ENCODE peak calls at places on chromosomes 1 and 21, in ten cellular contexts. J, M, Z, V, A, D, N, U, B and L are unnamed samples.

GRCh38 chr1:208105756-208106155 is 138.4 kb downstream of the PLXNA2 start:
- DNase-seq in J (no peak), M (no peak), Z (no peak), V (no peak), A (no peak), D (no peak), N (no peak), U (no peak), B (no peak), L (no peak)

GRCh38 chr1:43531906-43532584 is 1.4 kb downstream of the PTPRF start:
- DNase-seq in J (no peak), M (no peak), Z (no peak), V (peak), A (no peak), D (no peak), N (no peak), U (no peak), B (no peak), L (no peak)

GRCh38 chr1:183227963-183228649 is 42.0 kb downstream of the LAMC2 start:
- DNase-seq in J (peak), M (no peak), Z (no peak), V (no peak), A (peak), D (no peak), N (peak), U (peak), B (peak), L (peak)

GRCh38 chr1:224534731-224535130 is 81.4 kb upstream of the CNIH3 start:
- DNase-seq in J (no peak), M (no peak), Z (no peak), V (no peak), A (no peak), D (no peak), N (peak), U (no peak), B (no peak), L (no peak)

GRCh38 chr21:32173106-32173755 is 105.6 kb downstream of the MIS18A start:
- DNase-seq in J (no peak), M (no peak), Z (no peak), V (no peak), A (no peak), D (no peak), N (no peak), U (no peak), B (no peak), L (no peak)

GRCh38 chr1:63813829-63814277 is 40.0 kb downstream of the ROR1 start:
- DNase-seq in J (no peak), M (peak), Z (no peak), V (no peak), A (no peak), D (no peak), N (no peak), U (no peak), B (peak), L (no peak)

GRCh38 chr1:32622806-32623694 is 27.3 kb downstream of the ZBTB8OS start:
- DNase-seq in J (no peak), M (no peak), Z (no peak), V (no peak), A (no peak), D (no peak), N (no peak), U (no peak), B (no peak), L (no peak)

GRCh38 chr1:43452789-43453441 is 816 bp downstream of the HYI start:
- DNase-seq in J (peak), M (peak), Z (peak), V (no peak), A (peak), D (no peak), N (peak), U (no peak), B (peak), L (peak)

GRCh38 chr1:228109962-228110488 is 926 bp upstream of the MRPL55 start:
- DNase-seq in J (no peak), M (no peak), Z (peak), V (no peak), A (no peak), D (no peak), N (no peak), U (no peak), B (peak), L (no peak)

GRCh38 chr21:38380391-38381137 is 117.7 kb downstream of the ERG start:
- DNase-seq in J (no peak), M (no peak), Z (no peak), V (no peak), A (no peak), D (no peak), N (no peak), U (peak), B (peak), L (no peak)

GRCh38 chr1:106831511-106831910 is 225.0 kb upstream of the PRMT6 start:
- DNase-seq in J (no peak), M (no peak), Z (no peak), V (no peak), A (no peak), D (no peak), N (no peak), U (no peak), B (no peak), L (no peak)

GRCh38 chr1:51328279-51328678 is 2.1 kb downstream of the TTC39A start:
- DNase-seq in J (no peak), M (no peak), Z (no peak), V (no peak), A (no peak), D (no peak), N (no peak), U (no peak), B (no peak), L (no peak)

GRCh38 chr1:17933991-17934390 is 173.6 kb upstream of the IGSF21 start:
- DNase-seq in J (no peak), M (no peak), Z (no peak), V (no peak), A (no peak), D (no peak), N (no peak), U (no peak), B (no peak), L (no peak)

GRCh38 chr21:31182231-31183129 is 144.2 kb upstream of the KRTAP19-8 start:
- DNase-seq in J (no peak), M (no peak), Z (no peak), V (peak), A (no peak), D (no peak), N (no peak), U (no peak), B (no peak), L (peak)

GRCh38 chr21:16418663-16419062 is 688.9 kb downstream of the USP25 start:
- DNase-seq in J (no peak), M (no peak), Z (no peak), V (no peak), A (no peak), D (no peak), N (no peak), U (no peak), B (no peak), L (no peak)

GRCh38 chr1:155226910-155227260 is 18.4 kb downstream of the MTX1 start:
- DNase-seq in J (no peak), M (peak), Z (peak), V (peak), A (peak), D (no peak), N (peak), U (peak), B (no peak), L (peak)

GRCh38 chr21:46317710-46318463 is 5.8 kb downstream of the C21orf58 start:
- DNase-seq in J (no peak), M (no peak), Z (no peak), V (peak), A (peak), D (no peak), N (no peak), U (no peak), B (no peak), L (no peak)
- TF ChIP-seq POLR2A in J (no peak), M (no peak), Z (no peak), V (no peak), A (no peak), D (no peak), N (peak), U (no peak), B (no peak), L (no peak)

GRCh38 chr1:905071-905749 is 18.5 kb upstream of the SAMD11 start:
- DNase-seq in J (no peak), M (peak), Z (peak), V (peak), A (peak), D (peak), N (peak), U (no peak), B (no peak), L (peak)
- H3K4me3 ChIP-seq in J (peak), M (no peak), Z (no peak), V (peak), A (no peak), D (peak), N (no peak), U (peak), B (no peak), L (peak)

DNA sequence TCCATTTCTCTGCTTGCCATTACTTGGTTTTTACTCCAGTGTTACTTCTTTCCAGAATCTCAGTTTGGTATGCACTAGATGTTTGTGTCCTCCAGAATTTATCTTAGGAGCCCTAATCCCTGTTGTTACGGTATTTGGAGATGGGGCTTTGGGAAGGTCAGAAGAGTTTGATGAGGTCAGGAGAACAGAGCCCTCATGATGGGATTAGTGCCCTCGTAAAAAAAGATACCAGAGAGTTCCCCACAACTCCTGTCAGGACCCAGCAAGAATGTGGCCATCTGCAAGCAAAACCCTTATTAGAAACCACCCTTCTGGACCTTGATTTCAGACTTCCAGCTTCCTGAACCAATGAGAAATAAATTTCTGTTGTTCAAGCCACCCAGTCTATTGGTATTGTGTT is 98.0 kb downstream of the ADAMTS1 start:
- DNase-seq in J (no peak), M (no peak), Z (no peak), V (no peak), A (no peak), D (no peak), N (no peak), U (no peak), B (no peak), L (no peak)
- H3K27ac ChIP-seq in J (no peak), M (no peak), Z (no peak), V (no peak), A (no peak), D (no peak), N (no peak), U (no peak), B (no peak), L (no peak)

GRCh38 chr1:8014381-8014988 is 11.6 kb downstream of the ERRFI1 start:
- DNase-seq in J (no peak), M (no peak), Z (no peak), V (no peak), A (no peak), D (no peak), N (no peak), U (no peak), B (no peak), L (no peak)

GRCh38 chr1:8015036-8015808 is 10.9 kb downstream of the ERRFI1 start:
- DNase-seq in J (peak), M (peak), Z (peak), V (no peak), A (peak), D (no peak), N (no peak), U (peak), B (peak), L (peak)

GRCh38 chr1:8015809-8016165 is 10.3 kb downstream of the ERRFI1 start:
- DNase-seq in J (peak), M (peak), Z (peak), V (no peak), A (peak), D (no peak), N (no peak), U (no peak), B (no peak), L (no peak)

GRCh38 chr1:8017495-8018310 is 8.4 kb downstream of the ERRFI1 start:
- DNase-seq in J (no peak), M (no peak), Z (no peak), V (no peak), A (peak), D (no peak), N (no peak), U (no peak), B (no peak), L (no peak)

DNA sequence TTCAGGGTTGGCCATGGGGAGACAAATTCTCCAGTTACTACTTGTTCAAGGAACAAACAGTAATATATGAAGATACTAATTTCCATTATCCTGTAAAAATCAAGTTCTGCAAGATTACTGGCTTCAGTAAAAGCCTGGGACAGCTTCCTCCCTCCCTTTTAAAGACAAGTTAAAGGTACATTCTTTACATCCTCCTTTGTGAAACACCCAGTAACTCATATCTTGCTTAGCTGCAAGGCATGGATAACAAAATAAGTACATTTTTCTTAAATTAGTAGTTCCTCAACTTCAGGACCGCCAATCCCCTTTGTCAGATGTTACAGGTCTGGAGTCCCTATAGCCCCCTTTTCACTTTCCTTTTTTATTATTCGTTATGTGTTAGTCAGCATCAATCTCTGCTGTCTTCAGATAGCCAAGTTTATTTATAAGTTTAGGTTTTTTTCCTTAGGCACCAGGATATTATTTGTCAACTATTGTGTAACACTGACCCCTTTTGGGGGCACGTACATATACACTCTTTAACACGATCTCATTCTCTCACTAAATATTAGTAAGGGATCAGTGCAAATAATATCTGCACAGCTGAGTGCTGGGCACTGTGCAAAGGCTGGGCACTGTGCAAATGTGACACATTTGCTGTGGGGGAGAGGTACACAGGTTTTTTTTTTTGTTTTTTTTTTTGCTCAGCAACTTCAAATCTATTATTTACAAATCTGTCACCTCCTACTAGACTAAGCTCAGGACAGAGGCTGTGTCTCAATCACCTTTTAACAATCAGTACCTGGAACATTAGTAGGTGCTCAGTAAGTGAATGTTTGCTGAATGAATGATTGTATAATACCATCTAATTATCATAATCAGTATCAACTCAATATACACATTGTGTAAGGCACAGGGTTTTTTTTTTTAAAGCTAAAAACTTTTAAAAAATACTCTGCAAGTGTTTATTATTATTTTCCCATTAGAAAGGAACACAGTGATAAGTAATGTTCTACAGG is 9.6 kb downstream of the ERRFI1 start:
- DNase-seq in J (no peak), M (no peak), Z (no peak), V (no peak), A (no peak), D (no peak), N (no peak), U (no peak), B (no peak), L (no peak)
- TF ChIP-seq POLR2A in J (no peak), M (no peak), Z (no peak), V (no peak), A (no peak), D (no peak), N (no peak), U (no peak), B (no peak), L (no peak)

GRCh38 chr1:157154940-157155514 is 16.8 kb upstream of the ETV3 start:
- DNase-seq in J (peak), M (peak), Z (peak), V (peak), A (peak), D (no peak), N (peak), U (no peak), B (peak), L (peak)

GRCh38 chr1:157154291-157154690 is 16.1 kb upstream of the ETV3 start:
- DNase-seq in J (no peak), M (no peak), Z (no peak), V (peak), A (no peak), D (no peak), N (no peak), U (no peak), B (no peak), L (no peak)

GRCh38 chr1:157153743-157154142 is 15.5 kb upstream of the ETV3 start:
- DNase-seq in J (no peak), M (no peak), Z (no peak), V (no peak), A (no peak), D (no peak), N (no peak), U (no peak), B (no peak), L (no peak)

GRCh38 chr1:157156058-157156541 is 17.9 kb upstream of the ETV3 start:
- DNase-seq in J (peak), M (peak), Z (peak), V (peak), A (peak), D (peak), N (peak), U (peak), B (peak), L (peak)

DNA sequence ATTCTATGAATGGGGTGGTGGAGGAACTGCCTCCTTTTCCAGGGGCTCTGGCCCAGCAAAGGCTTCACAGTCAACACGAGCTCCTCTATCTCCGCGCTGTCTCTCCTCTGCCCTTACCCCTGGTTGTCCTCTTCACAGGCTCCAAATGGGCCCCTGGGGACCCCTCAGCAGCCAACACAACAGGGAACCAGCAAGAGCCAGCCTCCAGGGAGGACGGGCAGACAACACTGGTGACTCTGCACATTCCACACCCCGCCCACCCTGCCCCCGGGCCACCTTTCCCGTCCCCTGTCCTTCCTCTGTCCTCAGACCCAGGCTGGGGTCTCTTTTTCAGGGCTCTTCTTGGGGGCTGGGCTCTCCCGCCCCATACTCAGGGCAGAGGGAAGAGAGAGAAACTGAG is 17.5 kb upstream of the ETV3 start:
- DNase-seq in J (peak), M (peak), Z (no peak), V (no peak), A (no peak), D (no peak), N (no peak), U (no peak), B (no peak), L (no peak)
- H3K4me3 ChIP-seq in J (no peak), M (no peak), Z (no peak), V (peak), A (no peak), D (peak), N (no peak), U (peak), B (no peak), L (no peak)

DNA sequence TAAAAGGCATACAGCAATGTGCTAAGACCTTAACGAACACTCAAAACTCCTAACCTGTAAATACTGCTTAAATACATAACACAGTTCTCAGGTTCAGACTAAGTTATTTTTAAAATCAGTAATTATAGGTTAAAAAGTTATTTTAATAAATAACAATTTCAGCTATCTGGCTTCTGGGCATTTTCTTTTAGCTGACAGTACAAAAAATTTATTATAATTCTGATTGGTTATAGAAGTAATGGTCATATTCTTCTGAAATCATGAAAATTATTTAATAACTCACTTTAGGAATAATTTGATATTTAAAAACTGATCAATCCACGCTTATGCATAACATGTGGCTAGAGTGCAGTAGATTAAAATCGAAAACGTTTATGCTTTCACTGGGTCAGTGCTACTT is 10.7 kb downstream of the RGS18 start:
- DNase-seq in J (no peak), M (no peak), Z (no peak), V (no peak), A (no peak), D (no peak), N (no peak), U (no peak), B (no peak), L (no peak)
- H3K27ac ChIP-seq in J (no peak), M (no peak), Z (no peak), V (no peak), A (no peak), D (no peak), N (no peak), U (no peak), B (peak), L (no peak)

GRCh38 chr1:26959270-26959669 is 998 bp downstream of the KDF1 start:
- DNase-seq in J (no peak), M (no peak), Z (no peak), V (no peak), A (no peak), D (no peak), N (no peak), U (no peak), B (no peak), L (no peak)

GRCh38 chr1:26961826-26962225 is 1.6 kb upstream of the KDF1 start:
- DNase-seq in J (no peak), M (no peak), Z (no peak), V (no peak), A (no peak), D (no peak), N (no peak), U (peak), B (peak), L (no peak)

GRCh38 chr1:26957306-26957705 is 3.0 kb downstream of the KDF1 start:
- DNase-seq in J (no peak), M (no peak), Z (no peak), V (no peak), A (no peak), D (no peak), N (no peak), U (no peak), B (no peak), L (no peak)

GRCh38 chr1:26960625-26960966 is 328 bp upstream of the KDF1 start:
- DNase-seq in J (no peak), M (no peak), Z (no peak), V (no peak), A (no peak), D (no peak), N (no peak), U (no peak), B (no peak), L (no peak)

DNA sequence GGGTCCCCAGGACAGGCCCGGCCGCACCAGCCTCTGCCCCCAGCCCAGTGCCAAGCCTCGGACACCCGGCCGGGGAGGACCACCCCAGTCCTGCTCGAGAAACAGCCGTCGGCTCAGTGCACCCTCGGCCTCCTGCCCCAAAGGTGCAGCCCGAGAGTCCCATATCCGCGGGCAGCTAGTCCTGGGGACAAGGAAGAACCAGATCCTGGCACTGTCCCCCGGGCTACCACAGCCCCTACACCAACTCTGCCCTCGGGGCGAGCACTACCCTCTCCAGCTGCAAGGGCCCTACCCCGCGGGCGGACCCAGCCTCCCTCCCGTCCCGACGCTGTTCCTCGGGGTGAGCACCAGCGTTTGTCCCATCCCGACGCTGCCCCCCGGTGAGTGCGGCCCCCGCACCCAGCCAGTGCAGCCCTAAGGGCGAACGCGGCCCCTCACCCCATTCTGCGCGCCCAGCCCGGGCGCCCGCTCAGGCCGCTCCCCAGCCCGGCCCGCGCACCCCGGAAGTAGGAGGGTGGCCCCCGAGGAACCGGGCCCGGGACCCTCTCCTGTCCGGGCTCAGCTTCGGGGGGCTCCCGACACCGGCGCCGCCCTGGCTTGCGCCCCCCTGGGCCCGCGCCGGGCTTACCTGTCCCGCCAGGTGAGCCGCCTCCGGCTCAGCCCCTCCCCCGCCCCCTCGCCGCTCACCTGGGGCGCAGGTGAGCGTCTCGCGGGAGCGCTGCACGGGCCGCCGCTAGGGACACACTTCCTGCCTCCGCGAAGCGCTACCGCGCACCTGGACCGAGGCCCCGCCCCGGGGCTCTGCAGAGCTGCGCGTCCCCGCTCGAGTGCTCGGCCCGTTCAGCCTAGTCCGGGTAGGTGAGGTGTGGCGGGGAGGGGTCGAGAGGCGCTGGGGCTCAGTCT is at the start of gene KDF1:
- DNase-seq in J (no peak), M (no peak), Z (no peak), V (peak), A (peak), D (no peak), N (peak), U (no peak), B (no peak), L (peak)
- TF ChIP-seq POLR2A in J (no peak), M (no peak), Z (no peak), V (no peak), A (peak), D (no peak), N (peak), U (no peak), B (no peak), L (peak)